ENCODE peak calls at places on chromosomes 16 and 17, in four cellular contexts. F, S, U and Q are unnamed samples.

GRCh38 chr17:39622380-39623006 is 4.3 kb upstream of the PPP1R1B start:
- DNase-seq in S (no peak), U (no peak), F (peak; percentile 35), Q (no peak)

GRCh38 chr17:76414334-76415295 is 30.2 kb downstream of the SPHK1 start:
- DNase-seq in U (peak; percentile 76), F (no peak), S (peak; percentile 21), Q (peak; percentile 97)

GRCh38 chr17:6153416-6153815 is 83.2 kb downstream of the WSCD1 start:
- DNase-seq in U (no peak), S (no peak), F (no peak), Q (no peak)

GRCh38 chr16:9123871-9124270 is 32.4 kb downstream of the HAPSTR1 start:
- DNase-seq in F (peak; percentile 40), S (no peak), U (no peak), Q (no peak)

GRCh38 chr16:89268987-89269735 is 51.7 kb downstream of the ZNF778 start:
- DNase-seq in S (no peak), F (no peak), U (peak; percentile 80), Q (peak; percentile 25)

GRCh38 chr16:4593069-4593468 is 21.6 kb downstream of the UBALD1 start:
- DNase-seq in S (peak; percentile 63), F (no peak), U (no peak), Q (no peak)

GRCh38 chr16:81940781-81941560 is 70.3 kb downstream of the SDR42E1 start:
- DNase-seq in U (no peak), F (no peak), S (peak; percentile 16), Q (peak; percentile 45)

GRCh38 chr17:75392559-75392958 is 12.9 kb downstream of the GRB2 start:
- DNase-seq in S (no peak), U (no peak), F (no peak), Q (no peak)

GRCh38 chr16:72985148-72985882 is 62.6 kb downstream of the ZFHX3 start:
- DNase-seq in S (no peak), F (no peak), U (peak; percentile 63), Q (no peak)

GRCh38 chr17:732788-733720 is 658 bp downstream of the TLCD3A start:
- DNase-seq in U (no peak), S (peak; percentile 68), F (peak; percentile 78), Q (peak; percentile 56)

GRCh38 chr16:17491140-17491662 is 20.4 kb upstream of the XYLT1 start:
- DNase-seq in U (no peak), S (no peak), F (no peak), Q (no peak)

GRCh38 chr17:20206591-20206990 is 197.4 kb downstream of the SPECC1 start:
- DNase-seq in F (no peak), S (no peak), U (no peak), Q (peak; percentile 59)

GRCh38 chr17:41772218-41772585 is 14.3 kb downstream of the JUP start:
- DNase-seq in F (no peak), U (no peak), S (no peak), Q (no peak)

GRCh38 chr17:41910701-41911391 is 7.9 kb downstream of the ACLY start:
- DNase-seq in F (no peak), U (no peak), S (no peak), Q (no peak)

GRCh38 chr16:22092143-22092933 is at the start of gene VWA3A:
- DNase-seq in S (peak; percentile 74), F (no peak), U (no peak), Q (no peak)

GRCh38 chr16:15572329-15573001 is 70.5 kb downstream of the MARF1 start:
- DNase-seq in U (no peak), F (peak; percentile 46), S (no peak), Q (no peak)